ENCODE peak calls at places on chromosomes 2 and 18, in five cellular contexts. P, U, I, G and K are unnamed samples.

GRCh38 chr2:205776139-205776538 is 93.8 kb downstream of the NRP2 start:
- DNase-seq in U (peak), G (peak), P (no peak), I (no peak), K (peak)

GRCh38 chr2:226607379-226607778 is 192.2 kb downstream of the IRS1 start:
- DNase-seq in I (no peak), P (no peak), G (peak), U (no peak), K (peak)

GRCh38 chr2:196592331-196592911 is 47.1 kb upstream of the CCDC150 start:
- DNase-seq in P (no peak), I (peak), G (peak), U (peak), K (peak)

GRCh38 chr2:144414324-144414845 is 105.5 kb downstream of the ZEB2 start:
- DNase-seq in G (peak), P (no peak), I (no peak), U (peak), K (peak)

GRCh38 chr2:227717687-227718567 is at the start of gene SLC19A3:
- DNase-seq in G (peak), I (peak), P (no peak), U (no peak), K (peak)

GRCh38 chr2:191155608-191156071 is 4.8 kb upstream of the STAT4 start:
- DNase-seq in U (no peak), I (peak), G (peak), P (no peak), K (peak)

GRCh38 chr2:46270384-46270783 is 26.8 kb upstream of the EPAS1 start:
- DNase-seq in G (no peak), I (no peak), U (no peak), P (no peak), K (peak)

GRCh38 chr2:232901711-232902578 is 31.9 kb downstream of the SNORC start:
- DNase-seq in U (peak), P (no peak), I (no peak), G (peak), K (peak)

GRCh38 chr2:227783404-227784138 is 30.1 kb upstream of the CCL20 start:
- DNase-seq in G (no peak), I (no peak), U (no peak), P (no peak), K (no peak)

GRCh38 chr2:8118940-8119781 is 562.7 kb upstream of the ID2 start:
- DNase-seq in G (no peak), I (no peak), U (no peak), P (no peak), K (no peak)

GRCh38 chr2:120991401-120991800 is 255.7 kb downstream of the GLI2 start:
- DNase-seq in U (peak), G (no peak), P (no peak), I (no peak), K (no peak)

GRCh38 chr18:62659698-62660097 is 55.6 kb upstream of the PHLPP1 start:
- DNase-seq in G (no peak), P (no peak), U (no peak), I (no peak), K (no peak)

GRCh38 chr2:138395565-138396306 is 105.8 kb upstream of the SPOPL start:
- DNase-seq in G (peak), P (no peak), I (no peak), U (no peak), K (peak)